ENCODE peak calls at places on chromosomes 13 and 19, in seven cellular contexts. T is T-helper 2 cell treated with Interferon-gamma antibody and Interleukin-4, amounts not matched to agents 5 μg/mL and 100 μg/mL, for 36 hours; Y is activated T-helper 1 cell treated with anti-CD3 and anti-CD28 coated beads, Interleukin-2, amount 50 U/mL, for 16 hours; P is Caco-2; C is smooth muscle cell of the brain vasculature; X is transverse colon; U is upper lobe of right lung. M is an unnamed sample.

GRCh38 chr19:41698746-41699230 is 9.6 kb upstream of the CEACAM5 start:
- DNase-seq in X (peak), C (no peak), Y (no peak), U (no peak), T (no peak), P (peak), M (no peak)

GRCh38 chr13:111338841-111339240 is 18.4 kb downstream of the TEX29 start:
- DNase-seq in U (no peak), P (no peak), T (no peak), Y (no peak), X (no peak), C (no peak), M (no peak)

GRCh38 chr19:46775642-46776258 is 12.6 kb downstream of the SLC1A5 start:
- DNase-seq in T (no peak), Y (no peak), X (no peak), P (no peak), U (no peak), C (no peak), M (no peak)

GRCh38 chr19:50796634-50797428 is 6.6 kb downstream of the ACP4 start:
- DNase-seq in Y (no peak), U (no peak), P (no peak), C (no peak), T (no peak), X (no peak), M (no peak)

GRCh38 chr13:29844441-29844840 is 6.0 kb downstream of the UBL3 start:
- DNase-seq in T (no peak), C (no peak), Y (no peak), X (no peak), P (no peak), U (no peak), M (no peak)

GRCh38 chr13:113820813-113821651 is 42.8 kb downstream of the GAS6 start:
- DNase-seq in U (no peak), Y (no peak), X (peak), P (no peak), T (no peak), C (peak), M (no peak)

GRCh38 chr19:17981611-17982010 is 14.7 kb downstream of the KCNN1 start:
- DNase-seq in U (no peak), X (no peak), C (no peak), P (no peak), T (no peak), Y (no peak), M (no peak)

GRCh38 chr19:32498641-32499200 is 82.3 kb upstream of the PDCD5 start:
- DNase-seq in X (no peak), T (no peak), U (no peak), Y (no peak), P (no peak), C (no peak), M (no peak)

GRCh38 chr13:98549728-98550317 is 27.1 kb downstream of the STK24 start:
- DNase-seq in P (no peak), U (no peak), X (no peak), C (no peak), Y (no peak), T (no peak), M (no peak)

GRCh38 chr13:66751691-66752090 is 478.4 kb downstream of the PCDH9 start:
- DNase-seq in C (no peak), U (no peak), T (no peak), P (no peak), Y (no peak), X (no peak), M (no peak)

GRCh38 chr19:16200038-16200775 is 2.5 kb downstream of the AP1M1 start:
- DNase-seq in X (no peak), Y (no peak), C (no peak), U (peak), T (no peak), P (peak), M (no peak)

GRCh38 chr19:37007587-37008220 is 70.5 kb upstream of the ZNF420 start:
- DNase-seq in C (no peak), U (peak), X (peak), P (no peak), Y (no peak), T (peak), M (peak)

GRCh38 chr19:12090807-12091206 is 26.3 kb downstream of the ZNF844 start:
- DNase-seq in U (peak), T (peak), Y (peak), P (no peak), C (no peak), X (peak), M (peak)

GRCh38 chr13:75479102-75479501 is 2.9 kb downstream of the TBC1D4 start:
- DNase-seq in U (no peak), C (no peak), Y (no peak), P (no peak), T (no peak), X (no peak), M (no peak)

GRCh38 chr19:49997709-49998108 is 27.5 kb downstream of the VRK3 start:
- DNase-seq in T (no peak), U (no peak), C (no peak), P (peak), Y (no peak), X (no peak), M (peak)

GRCh38 chr19:29294343-29294811 is 81.4 kb upstream of the UQCRFS1 start:
- DNase-seq in C (no peak), U (no peak), P (no peak), Y (no peak), X (no peak), T (no peak), M (no peak)

GRCh38 chr19:54325631-54326030 is 12.7 kb upstream of the LILRA5 start:
- DNase-seq in X (no peak), P (no peak), Y (no peak), U (no peak), C (no peak), T (no peak), M (no peak)

M was measured in D721Med.